ENCODE peak calls at places on chromosome 1, in eight cellular contexts. One of them, this sample, is unnamed.

GRCh38 chr1:170619167-170620030 is 44.5 kb upstream of the PRRX1 start:
- DNase-seq in activated T-cell treated with anti-CD3 and anti-CD28 coated beads, Interleukin-2, amount 50 U/mL, for 48 hours: no peak
- DNase-seq in NT2/D1: no peak
- DNase-seq in cardiac muscle cell: no peak
- DNase-seq in A549: no peak
- DNase-seq in RPMI8226: no peak
- DNase-seq in AG04450: no peak
- DNase-seq in omental fat pad: no peak
- DNase-seq in this sample: no peak

GRCh38 chr1:224623743-224624333 is 7.7 kb downstream of the CNIH3 start:
- DNase-seq in activated T-cell treated with anti-CD3 and anti-CD28 coated beads, Interleukin-2, amount 50 U/mL, for 48 hours: peak
- DNase-seq in NT2/D1: no peak
- DNase-seq in cardiac muscle cell: peak
- DNase-seq in A549: no peak
- DNase-seq in RPMI8226: peak
- DNase-seq in AG04450: peak
- DNase-seq in omental fat pad: no peak
- DNase-seq in this sample: no peak

GRCh38 chr1:205259998-205260397 is 32.3 kb downstream of the TMCC2 start:
- DNase-seq in activated T-cell treated with anti-CD3 and anti-CD28 coated beads, Interleukin-2, amount 50 U/mL, for 48 hours: no peak
- DNase-seq in NT2/D1: no peak
- DNase-seq in cardiac muscle cell: no peak
- DNase-seq in A549: no peak
- DNase-seq in RPMI8226: no peak
- DNase-seq in AG04450: no peak
- DNase-seq in omental fat pad: no peak
- DNase-seq in this sample: no peak

GRCh38 chr1:230581446-230582079 is 60.7 kb upstream of the COG2 start:
- DNase-seq in activated T-cell treated with anti-CD3 and anti-CD28 coated beads, Interleukin-2, amount 50 U/mL, for 48 hours: no peak
- DNase-seq in NT2/D1: peak
- DNase-seq in cardiac muscle cell: peak
- DNase-seq in A549: peak
- DNase-seq in RPMI8226: peak
- DNase-seq in AG04450: no peak
- DNase-seq in omental fat pad: no peak
- DNase-seq in this sample: no peak

GRCh38 chr1:232547938-232548484 is 81.9 kb downstream of the SIPA1L2 start:
- DNase-seq in activated T-cell treated with anti-CD3 and anti-CD28 coated beads, Interleukin-2, amount 50 U/mL, for 48 hours: no peak
- DNase-seq in NT2/D1: no peak
- DNase-seq in cardiac muscle cell: no peak
- DNase-seq in A549: no peak
- DNase-seq in RPMI8226: no peak
- DNase-seq in AG04450: no peak
- DNase-seq in omental fat pad: no peak
- DNase-seq in this sample: no peak

GRCh38 chr1:149936076-149936991 is at the start of gene MTMR11:
- DNase-seq in activated T-cell treated with anti-CD3 and anti-CD28 coated beads, Interleukin-2, amount 50 U/mL, for 48 hours: no peak
- DNase-seq in NT2/D1: no peak
- DNase-seq in cardiac muscle cell: peak
- DNase-seq in A549: peak
- DNase-seq in RPMI8226: no peak
- DNase-seq in AG04450: no peak
- DNase-seq in omental fat pad: no peak
- DNase-seq in this sample: peak

GRCh38 chr1:181791721-181792120 is 269.8 kb downstream of the ZNF648 start:
- DNase-seq in activated T-cell treated with anti-CD3 and anti-CD28 coated beads, Interleukin-2, amount 50 U/mL, for 48 hours: no peak
- DNase-seq in NT2/D1: no peak
- DNase-seq in cardiac muscle cell: no peak
- DNase-seq in A549: no peak
- DNase-seq in RPMI8226: no peak
- DNase-seq in AG04450: no peak
- DNase-seq in omental fat pad: no peak
- DNase-seq in this sample: no peak

GRCh38 chr1:51192213-51192843 is 43.7 kb upstream of the RNF11 start:
- DNase-seq in activated T-cell treated with anti-CD3 and anti-CD28 coated beads, Interleukin-2, amount 50 U/mL, for 48 hours: peak
- DNase-seq in NT2/D1: peak
- DNase-seq in cardiac muscle cell: peak
- DNase-seq in A549: peak
- DNase-seq in RPMI8226: peak
- DNase-seq in AG04450: peak
- DNase-seq in omental fat pad: peak
- DNase-seq in this sample: peak

GRCh38 chr1:40649592-40649930 is 15.9 kb downstream of the RIMS3 start:
- DNase-seq in activated T-cell treated with anti-CD3 and anti-CD28 coated beads, Interleukin-2, amount 50 U/mL, for 48 hours: no peak
- DNase-seq in NT2/D1: no peak
- DNase-seq in cardiac muscle cell: no peak
- DNase-seq in A549: no peak
- DNase-seq in RPMI8226: no peak
- DNase-seq in AG04450: no peak
- DNase-seq in omental fat pad: no peak
- DNase-seq in this sample: no peak

This sample was measured in ascending aorta.